ENCODE peak calls at places on chromosomes 12 and 14, in seven cellular contexts. R is activated CD4-positive, alpha-beta memory T cell treated with anti-CD3 and anti-CD28 coated beads for 36 hours; D is body of pancreas; G is tibial artery; O is GOT3; U is fibroblast of the conjunctiva; M is PC-3. H is an unnamed sample.

GRCh38 chr12:2783936-2784600 is 10.7 kb upstream of the FKBP4 start:
- DNase-seq in R (peak; percentile 58), D (peak; percentile 75), G (no peak), O (no peak), U (peak; percentile 5), M (peak; percentile 59), H (peak; percentile 68)

GRCh38 chr14:60178820-60179219 is 13.6 kb upstream of the DHRS7 start:
- DNase-seq in R (no peak), D (no peak), G (no peak), O (no peak), U (no peak), M (no peak), H (no peak)

GRCh38 chr14:98249476-98249875 is 1022.5 kb downstream of the BCL11B start:
- DNase-seq in R (no peak), D (no peak), G (no peak), O (no peak), U (no peak), M (no peak), H (no peak)

GRCh38 chr14:76956253-76957090 is 72.0 kb downstream of the IRF2BPL start:
- DNase-seq in R (peak; percentile 97), D (peak; percentile 94), G (peak; percentile 97), O (peak; percentile 48), U (peak; percentile 78), M (peak; percentile 99), H (peak; percentile 92)

GRCh38 chr12:27772328-27773049 is 7.5 kb upstream of the KLHL42 start:
- DNase-seq in R (no peak), D (no peak), G (no peak), O (no peak), U (no peak), M (peak; percentile 97), H (no peak)

GRCh38 chr14:93688239-93688666 is 100.0 kb downstream of the PRIMA1 start:
- DNase-seq in R (no peak), D (no peak), G (no peak), O (no peak), U (no peak), M (no peak), H (no peak)

GRCh38 chr12:88416786-88417185 is 163.5 kb downstream of the KITLG start:
- DNase-seq in R (no peak), D (no peak), G (no peak), O (no peak), U (no peak), M (peak; percentile 59), H (no peak)

GRCh38 chr12:5584776-5585560 is 153.1 kb downstream of the NTF3 start:
- DNase-seq in R (no peak), D (no peak), G (no peak), O (no peak), U (no peak), M (no peak), H (no peak)

GRCh38 chr12:83826112-83826511 is 1086.5 kb downstream of the SLC6A15 start:
- DNase-seq in R (peak; percentile 47), D (peak; percentile 32), G (no peak), O (no peak), U (no peak), M (peak; percentile 79), H (no peak)

GRCh38 chr14:106657460-106657859 is 1131.1 kb downstream of the TMEM121 start:
- DNase-seq in R (peak; percentile 81), D (no peak), G (no peak), O (no peak), U (no peak), M (no peak), H (no peak)

GRCh38 chr12:86914716-86915115 is 658.5 kb upstream of the MGAT4C start:
- DNase-seq in R (no peak), D (no peak), G (no peak), O (no peak), U (peak; percentile 47), M (peak; percentile 61), H (no peak)

GRCh38 chr12:24838531-24838950 is 110.4 kb downstream of the BCAT1 start:
- DNase-seq in R (peak; percentile 57), D (no peak), G (peak; percentile 74), O (no peak), U (peak; percentile 96), M (no peak), H (no peak)

GRCh38 chr14:24508155-24508554 is at the start of gene CMA1:
- DNase-seq in R (no peak), D (no peak), G (no peak), O (no peak), U (no peak), M (no peak), H (no peak)

GRCh38 chr14:85195872-85196477 is 334.0 kb upstream of the FLRT2 start:
- DNase-seq in R (no peak), D (peak; percentile 14), G (no peak), O (no peak), U (peak; percentile 6), M (peak; percentile 19), H (no peak)

GRCh38 chr14:68386446-68386845 is 406.4 kb downstream of the ZFP36L1 start:
- DNase-seq in R (no peak), D (no peak), G (no peak), O (no peak), U (no peak), M (no peak), H (no peak)